ENCODE peak calls at places on chromosomes 16 and 17, in seven cellular contexts. E is cardiac muscle cell, N is mammary epithelial cell, G is IMR-90, M is stomach, Q is heart left ventricle, J is Peyer's patch. I is an unnamed sample.
A peak's percentile ranks its signal among the peaks of the same experiment; 100 is the strongest.

GRCh38 chr16:47060596-47060995 is 83.1 kb downstream of the NETO2 start:
- DNase-seq in N (no peak), M (no peak), E (no peak), J (no peak), G (no peak), Q (no peak), I (no peak)

GRCh38 chr17:44317545-44317944 is 7.1 kb downstream of the SLC25A39 start:
- DNase-seq in J (no peak), N (no peak), E (no peak), M (no peak), Q (no peak), G (no peak), I (no peak)

GRCh38 chr16:46830417-46830901 is 521 bp downstream of the C16orf87 start:
- DNase-seq in M (peak; percentile 46), Q (no peak), E (peak; percentile 26), N (no peak), G (no peak), J (peak; percentile 47), I (peak; percentile 68)

GRCh38 chr17:74870512-74870911 is 2.3 kb downstream of the FDXR start:
- DNase-seq in E (peak; percentile 86), N (no peak), Q (no peak), M (no peak), G (peak; percentile 70), J (no peak), I (no peak)

GRCh38 chr16:51592013-51592501 is 441.0 kb upstream of the SALL1 start:
- DNase-seq in G (no peak), Q (no peak), N (no peak), J (no peak), M (no peak), E (no peak), I (no peak)

GRCh38 chr17:77343031-77343866 is 202.5 kb downstream of the SEC14L1 start:
- DNase-seq in J (peak; percentile 14), Q (no peak), N (no peak), G (no peak), M (peak; percentile 16), E (no peak), I (no peak)

GRCh38 chr16:13291934-13292333 is 390.5 kb downstream of the SHISA9 start:
- DNase-seq in E (no peak), Q (no peak), G (no peak), M (no peak), J (no peak), N (no peak), I (no peak)

GRCh38 chr16:89687092-89687940 is 827 bp downstream of the CDK10 start:
- DNase-seq in E (peak; percentile 28), Q (no peak), M (peak; percentile 79), N (peak; percentile 60), J (no peak), G (peak; percentile 52), I (peak; percentile 57)

GRCh38 chr16:48597563-48598392 is 12.2 kb downstream of the N4BP1 start:
- DNase-seq in M (no peak), N (no peak), E (peak; percentile 18), J (no peak), Q (no peak), G (peak; percentile 55), I (no peak)

DNA sequence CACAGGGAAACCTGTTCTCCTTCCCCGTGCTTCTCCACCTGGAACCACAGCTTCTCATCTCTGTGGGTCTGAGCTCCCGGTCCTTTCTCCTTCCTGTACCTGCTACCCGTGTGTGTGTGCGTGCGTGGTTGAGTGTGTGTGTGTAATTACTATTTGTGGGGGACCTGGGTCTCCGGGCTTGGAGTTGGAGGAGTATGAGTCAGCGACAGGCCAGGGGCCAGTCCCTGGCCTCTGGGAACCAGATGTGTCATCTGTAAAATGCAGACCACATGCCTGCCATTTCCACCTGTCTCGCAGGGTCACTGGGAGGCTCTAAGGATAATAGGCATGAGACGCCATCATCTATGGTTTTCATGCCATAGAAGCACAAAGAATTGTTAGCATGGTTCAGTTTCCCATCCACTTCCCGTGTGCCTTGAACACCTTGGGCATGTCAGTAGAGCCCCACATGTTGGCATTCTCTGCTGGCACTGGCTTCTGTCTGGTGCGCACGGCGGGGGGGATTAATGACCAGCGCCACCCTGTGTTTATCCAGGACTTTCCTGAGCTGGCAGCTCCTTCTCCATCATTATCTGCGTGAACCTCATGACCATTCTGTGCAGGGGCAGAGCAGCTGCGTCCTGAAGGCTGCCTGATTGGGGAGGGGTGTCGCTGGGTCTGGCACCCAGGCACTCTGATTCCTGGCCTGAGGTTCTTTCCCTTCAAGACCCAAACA is 1.5 kb downstream of the ZNF205 start:
- DNase-seq in Q (no peak), E (no peak), M (no peak), J (no peak), N (no peak), G (peak; percentile 56), I (no peak)
- H3K4me3 ChIP-seq in Q (peak overlapping the region; percentile 97), E (peak overlapping the region; percentile 99), M (peak overlapping the region; percentile 62), J (peak overlapping the region; percentile 63), N (peak overlapping the region; percentile 95), G (peak overlapping the region; percentile 88), I (peak overlapping the region; percentile 77)

GRCh38 chr17:51559778-51560177 is 299.4 kb downstream of the UTP18 start:
- DNase-seq in J (no peak), G (no peak), Q (no peak), E (no peak), N (no peak), M (no peak), I (no peak)

GRCh38 chr17:51560398-51560797 is 300.1 kb downstream of the UTP18 start:
- DNase-seq in N (no peak), Q (no peak), M (no peak), G (no peak), E (no peak), J (no peak), I (no peak)

GRCh38 chr17:51563961-51564360 is 303.6 kb downstream of the UTP18 start:
- DNase-seq in M (no peak), J (no peak), E (no peak), N (no peak), G (no peak), Q (no peak), I (no peak)
- H3K36me3 ChIP-seq in M (no peaks in the 10 kb centered on the region), J (no peaks in the 10 kb centered on the region), E (no peaks in the 10 kb centered on the region), N (no peaks in the 10 kb centered on the region), G (no peaks in the 10 kb centered on the region), Q (no peaks in the 10 kb centered on the region), I (no peaks in the 10 kb centered on the region)

DNA sequence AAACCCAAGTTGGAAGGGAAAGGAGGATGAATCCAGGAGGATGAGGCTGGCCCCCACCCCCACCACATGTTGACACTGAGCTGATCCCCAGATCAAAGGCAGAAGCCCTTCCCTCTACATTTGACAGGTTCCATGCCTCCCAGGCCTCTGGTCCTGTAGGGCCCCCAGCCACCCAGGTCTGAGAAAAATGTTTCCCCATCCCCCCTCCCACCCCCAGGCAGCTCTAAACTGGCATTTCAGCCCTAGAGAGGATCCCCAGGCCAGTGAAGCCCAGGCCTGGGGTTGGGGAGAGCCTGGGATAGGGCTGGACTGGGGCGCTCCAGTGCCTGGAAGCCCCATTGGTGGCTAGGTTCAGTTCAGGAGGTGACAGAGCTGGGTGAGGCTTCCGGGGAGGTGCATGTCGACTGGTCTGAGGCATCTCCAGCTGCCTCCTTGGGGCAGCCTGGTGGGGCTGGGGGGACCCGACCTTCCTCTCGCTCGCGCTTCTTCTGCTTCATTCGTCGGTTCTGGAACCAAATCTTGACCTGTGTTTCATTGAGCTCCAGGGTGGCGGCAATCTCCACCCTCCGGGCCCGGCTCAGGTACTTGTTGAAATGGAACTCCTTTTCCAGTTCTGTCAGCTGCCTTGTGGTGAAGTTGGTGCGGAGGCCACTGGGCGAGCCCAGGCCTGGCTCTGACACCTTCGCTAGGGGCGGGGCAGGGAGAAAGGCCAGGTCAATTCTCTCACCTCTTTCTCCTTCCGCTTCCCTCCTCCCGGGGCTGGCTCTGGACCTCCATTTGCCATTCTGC is 1.4 kb downstream of the HOXB1 start:
- DNase-seq in E (no peak), J (no peak), Q (no peak), G (no peak), M (no peak), N (no peak), I (no peak)
- H3K4me3 ChIP-seq in E (no peak overlapping the region), J (no peak overlapping the region), Q (no peak overlapping the region), G (no peak overlapping the region), M (no peak overlapping the region), N (no peak overlapping the region), I (no peak overlapping the region)

GRCh38 chr17:82458885-82459424 is 414 bp downstream of the NARF start:
- DNase-seq in Q (no peak), M (peak; percentile 36), J (peak; percentile 41), E (peak; percentile 31), N (peak; percentile 11), G (peak; percentile 19), I (no peak)
- H3K36me3 ChIP-seq in Q (no peaks in the 10 kb centered on the region), M (peaks cover 16% of the 10 kb centered on the region), J (peaks cover 40% of the 10 kb centered on the region), E (peaks cover 23% of the 10 kb centered on the region), N (no peaks in the 10 kb centered on the region), G (peaks cover 31% of the 10 kb centered on the region), I (peaks cover 41% of the 10 kb centered on the region)

GRCh38 chr16:85461814-85462404 is 151.2 kb upstream of the GSE1 start:
- DNase-seq in E (peak; percentile 61), G (peak; percentile 50), Q (no peak), M (no peak), J (no peak), N (no peak), I (peak; percentile 75)
- H3K4me3 ChIP-seq in E (peak overlapping the region; percentile 19), G (no peak overlapping the region), Q (peak overlapping the region; percentile 56), M (peak overlapping the region; percentile 38), J (peak overlapping the region; percentile 36), N (no peak overlapping the region), I (peak overlapping the region; percentile 32)